ENCODE peak calls at places on chromosomes 12 and 14, in four cellular contexts. One of them, this sample, is unnamed.

GRCh38 chr14:93207468-93208308 is 632 bp downstream of the UBR7 start:
- DNase-seq in AG10803: peak
- DNase-seq in BE2C: peak
- DNase-seq in foreskin fibroblast: peak
- DNase-seq in this sample: peak

GRCh38 chr14:94278732-94279131 is 14.3 kb downstream of the SERPINA10 start:
- DNase-seq in AG10803: peak
- DNase-seq in BE2C: no peak
- DNase-seq in foreskin fibroblast: no peak
- DNase-seq in this sample: no peak

GRCh38 chr12:124684971-124685688 is 117.7 kb upstream of the NCOR2 start:
- DNase-seq in AG10803: peak
- DNase-seq in BE2C: peak
- DNase-seq in foreskin fibroblast: peak
- DNase-seq in this sample: peak

GRCh38 chr12:66751432-66752113 is 72.7 kb upstream of the GRIP1 start:
- DNase-seq in AG10803: no peak
- DNase-seq in BE2C: no peak
- DNase-seq in foreskin fibroblast: no peak
- DNase-seq in this sample: no peak

GRCh38 chr14:74572829-74573360 is 39.1 kb downstream of the LTBP2 start:
- DNase-seq in AG10803: no peak
- DNase-seq in BE2C: no peak
- DNase-seq in foreskin fibroblast: no peak
- DNase-seq in this sample: peak

GRCh38 chr12:112664569-112664968 is 127.0 kb upstream of the RPH3A start:
- DNase-seq in AG10803: no peak
- DNase-seq in BE2C: no peak
- DNase-seq in foreskin fibroblast: no peak
- DNase-seq in this sample: peak

GRCh38 chr12:10365716-10366433 is 24.0 kb downstream of the KLRK1 start:
- DNase-seq in AG10803: peak
- DNase-seq in BE2C: no peak
- DNase-seq in foreskin fibroblast: no peak
- DNase-seq in this sample: peak

GRCh38 chr12:62581288-62582064 is 114.8 kb downstream of the MON2 start:
- DNase-seq in AG10803: peak
- DNase-seq in BE2C: no peak
- DNase-seq in foreskin fibroblast: peak
- DNase-seq in this sample: peak

GRCh38 chr12:65534105-65534841 is 255.8 kb downstream of the MSRB3 start:
- DNase-seq in AG10803: no peak
- DNase-seq in BE2C: no peak
- DNase-seq in foreskin fibroblast: no peak
- DNase-seq in this sample: no peak

GRCh38 chr14:71117839-71118743 is 210.8 kb downstream of the PCNX1 start:
- DNase-seq in AG10803: peak
- DNase-seq in BE2C: no peak
- DNase-seq in foreskin fibroblast: no peak
- DNase-seq in this sample: no peak